ENCODE peak calls at places on chromosomes 3 and 15, in ten cellular contexts. S is thyroid gland, W is RWPE1, D is lower leg skin, Y is heart right ventricle, O is epithelial cell of esophagus, R is A549, X is AG04450, U is thoracic aorta, T is IMR-90. E is an unnamed sample.

GRCh38 chr3:182509312-182509711 is 284.0 kb upstream of the ATP11B start:
- DNase-seq in R (no peak), D (no peak), S (no peak), Y (no peak), W (no peak), X (no peak), T (no peak), U (no peak), O (no peak), E (no peak)

GRCh38 chr3:187370051-187370450 is 1.9 kb downstream of the RTP4 start:
- DNase-seq in R (no peak), T (no peak), Y (no peak), D (no peak), S (no peak), O (peak; percentile 70), U (no peak), W (no peak), X (no peak), E (no peak)

GRCh38 chr3:65597952-65598413 is 440.7 kb downstream of the MAGI1 start:
- DNase-seq in W (no peak), Y (no peak), T (no peak), O (no peak), D (no peak), R (no peak), S (no peak), X (no peak), U (no peak), E (no peak)

GRCh38 chr3:177150970-177151627 is 46.2 kb downstream of the TBL1XR1 start:
- DNase-seq in U (no peak), R (no peak), X (peak; percentile 72), O (peak; percentile 89), W (peak; percentile 38), T (peak; percentile 93), D (no peak), S (no peak), Y (no peak), E (no peak)

GRCh38 chr3:134846943-134847342 is 51.9 kb downstream of the EPHB1 start:
- DNase-seq in T (peak; percentile 46), W (peak; percentile 86), X (no peak), D (no peak), S (peak; percentile 8), Y (no peak), O (peak; percentile 8), R (peak; percentile 3), U (no peak), E (no peak)

GRCh38 chr3:187913617-187914033 is 168.4 kb upstream of the BCL6 start:
- DNase-seq in O (peak; percentile 89), R (peak; percentile 8), X (peak; percentile 57), U (no peak), Y (no peak), D (no peak), T (peak; percentile 90), S (no peak), W (peak; percentile 45), E (no peak)

GRCh38 chr15:73751896-73752816 is 995 bp downstream of the INSYN1 start:
- DNase-seq in X (no peak), S (no peak), O (no peak), W (no peak), Y (no peak), D (no peak), R (no peak), U (no peak), T (no peak), E (no peak)

GRCh38 chr3:31472479-31473390 is 60.0 kb upstream of the STT3B start:
- DNase-seq in Y (no peak), D (no peak), O (peak; percentile 18), W (no peak), X (no peak), T (peak; percentile 24), R (no peak), S (no peak), U (no peak), E (no peak)

GRCh38 chr3:194540268-194540937 is 53.6 kb upstream of the ATP13A3 start:
- DNase-seq in O (no peak), R (no peak), U (peak; percentile 44), Y (peak; percentile 22), X (no peak), T (peak; percentile 23), D (peak; percentile 30), W (no peak), S (peak; percentile 49), E (no peak)

DNA sequence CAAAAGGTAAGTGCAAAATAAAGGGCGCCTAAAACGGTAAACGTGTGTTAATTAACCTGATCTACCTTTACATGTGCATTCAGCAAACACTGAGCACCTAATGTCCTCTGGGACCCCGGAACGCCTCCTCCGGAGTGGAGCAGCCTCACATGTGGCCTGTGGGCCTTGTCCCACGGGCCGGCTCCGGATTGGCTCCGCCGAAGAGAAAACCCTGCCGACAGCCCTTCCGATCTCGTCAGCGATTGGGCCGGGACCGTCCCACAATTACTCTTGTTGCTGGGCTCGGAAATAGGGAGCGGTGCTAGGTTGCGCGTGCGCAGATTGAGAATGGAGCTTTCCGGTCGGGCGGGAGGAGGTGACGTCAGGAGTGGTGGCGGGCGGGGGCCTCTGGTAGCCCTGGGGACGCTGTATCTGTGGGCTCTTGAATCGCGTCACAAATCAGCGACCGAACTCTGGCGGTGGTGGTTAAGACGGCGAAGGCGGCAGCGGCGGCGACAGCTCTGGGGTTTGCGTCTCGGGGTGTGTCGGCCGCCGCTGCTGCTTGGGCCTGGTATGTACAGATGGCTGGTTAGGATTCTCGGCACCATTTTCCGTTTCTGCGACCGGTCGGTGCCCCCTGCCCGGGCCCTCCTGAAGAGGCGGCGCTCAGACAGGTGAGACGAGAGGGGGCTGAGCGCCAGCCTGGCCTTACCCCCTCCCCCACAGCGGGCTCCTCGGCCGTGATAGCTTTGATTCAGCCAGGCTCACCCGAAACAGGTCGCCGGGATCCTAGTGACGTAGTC is at the start of gene SENP2:
- DNase-seq in X (peak; percentile 97), U (peak; percentile 98), R (peak; percentile 90), W (peak; percentile 98), Y (peak; percentile 99), O (peak; percentile 99), D (peak; percentile 99), S (peak; percentile 99), T (peak; percentile 98), E (peak; percentile 93)
- TF ChIP-seq CTCF in X (no peak), U (no peak), R (no peak), W (no peak), Y (no peak), O (no peak), D (no peak), S (no peak), T (no peak), E (no peak)

DNA sequence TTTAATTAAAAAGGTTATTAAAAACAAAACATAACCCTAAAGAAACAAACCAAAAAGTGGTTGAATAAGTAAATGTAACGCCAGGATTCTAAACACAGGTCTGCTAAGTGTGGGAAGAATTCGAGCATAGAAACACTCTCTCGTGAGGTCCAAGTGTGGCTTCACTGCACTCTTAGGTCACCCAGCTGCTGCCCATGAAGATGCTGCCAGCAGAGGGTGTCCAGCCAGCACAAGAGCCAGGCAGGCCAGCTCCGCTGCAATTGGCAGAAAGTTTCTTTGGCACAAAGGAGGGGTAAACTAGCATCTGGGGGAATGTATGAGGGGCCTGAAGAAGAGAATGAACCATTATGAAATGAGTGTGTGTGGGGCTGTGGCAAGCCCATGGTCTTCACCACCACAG is 215.7 kb upstream of the FEZF2 start:
- DNase-seq in S (peak; percentile 79), X (no peak), D (no peak), Y (peak; percentile 14), R (no peak), T (no peak), W (no peak), O (no peak), U (no peak), E (no peak)
- TF ChIP-seq CTCF in S (peak; percentile 38), X (no peak), D (no peak), Y (peak; percentile 34), R (no peak), T (no peak), W (no peak), O (no peak), U (no peak), E (no peak)

GRCh38 chr15:85636351-85636750 is 158.4 kb downstream of the KLHL25 start:
- DNase-seq in X (no peak), W (no peak), S (no peak), Y (no peak), T (no peak), D (no peak), O (no peak), U (no peak), R (no peak), E (no peak)

GRCh38 chr15:85642693-85643058 is 152.0 kb downstream of the KLHL25 start:
- DNase-seq in Y (peak; percentile 55), T (peak; percentile 55), X (no peak), D (peak; percentile 70), O (no peak), U (peak; percentile 44), S (peak; percentile 75), R (no peak), W (no peak), E (no peak)

GRCh38 chr15:85646538-85647091 is 148.1 kb downstream of the KLHL25 start:
- DNase-seq in Y (no peak), R (no peak), S (no peak), W (no peak), U (no peak), O (peak; percentile 17), T (peak; percentile 93), D (no peak), X (peak; percentile 58), E (no peak)

GRCh38 chr15:85639752-85640381 is 154.9 kb downstream of the KLHL25 start:
- DNase-seq in W (peak; percentile 24), S (no peak), O (peak; percentile 63), D (no peak), R (no peak), U (no peak), Y (no peak), T (peak; percentile 72), X (no peak), E (no peak)

DNA sequence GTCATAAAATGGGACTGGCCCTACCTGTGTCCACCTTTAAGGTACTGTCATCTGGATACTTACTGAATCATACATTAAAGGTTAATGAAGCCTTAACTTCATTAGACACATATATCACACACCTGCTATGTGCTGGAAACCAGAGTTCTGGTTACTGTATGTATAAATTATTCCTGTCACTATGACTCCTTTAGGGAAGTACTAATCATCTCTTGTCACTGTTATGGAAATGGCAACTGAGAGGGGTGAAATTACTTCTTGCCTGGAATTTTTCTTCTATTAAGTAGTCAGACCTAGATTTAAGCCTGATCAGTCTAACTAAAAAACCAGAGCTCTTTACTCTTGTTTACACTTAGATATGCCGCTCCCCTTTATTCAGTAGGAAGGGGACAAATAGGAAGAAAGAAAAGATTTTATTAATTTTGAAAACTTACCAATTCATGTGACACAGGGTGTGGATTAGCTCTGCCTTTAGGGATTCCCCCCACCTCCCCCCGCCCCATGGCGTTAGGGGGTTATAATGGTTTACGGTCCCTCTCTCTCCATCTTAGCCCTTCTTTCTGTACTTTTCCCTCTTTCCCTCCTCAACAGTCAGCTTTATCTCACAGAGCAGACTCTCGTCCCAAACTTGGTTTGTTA is 152.6 kb downstream of the KLHL25 start:
- DNase-seq in S (no peak), O (no peak), X (no peak), W (no peak), U (no peak), Y (peak; percentile 33), D (no peak), T (no peak), R (no peak), E (no peak)
- TF ChIP-seq CTCF in S (no peak), O (no peak), X (no peak), W (no peak), U (no peak), Y (no peak), D (no peak), T (no peak), R (no peak), E (no peak)

GRCh38 chr3:136351905-136352304 is 101.8 kb downstream of the PCCB start:
- DNase-seq in U (no peak), X (no peak), R (no peak), O (peak; percentile 11), T (no peak), Y (no peak), W (no peak), D (no peak), S (no peak), E (no peak)
- TF ChIP-seq CTCF in U (no peak), X (no peak), R (no peak), O (no peak), T (peak; percentile 16), Y (peak; percentile 22), W (no peak), D (no peak), S (peak; percentile 26), E (no peak)

E was measured in omental fat pad.